ENCODE peak calls at places on chromosomes 4 and X, in five cellular contexts. A is neural crest cell; U is stimulated activated CD4-positive, alpha-beta T cell treated with anti-CD3 and anti-CD28 coated beads, Interleukin-2, amount 100 ng/mL, for 48 hours; N is sciatic nerve; T is CD8-positive, alpha-beta memory T cell. D is an unnamed sample.

GRCh38 chr4:56622176-56622575 is 58.9 kb downstream of the HOPX start:
- DNase-seq in N (no peak), T (no peak), A (no peak), U (no peak), D (no peak)

GRCh38 chr4:26288308-26288982 is 32.4 kb upstream of the RBPJ start:
- DNase-seq in T (no peak), U (no peak), A (no peak), N (no peak), D (no peak)

GRCh38 chrX:149877636-149878035 is 3.3 kb upstream of the MAGEA8 start:
- DNase-seq in U (no peak), T (no peak), A (no peak), N (no peak), D (no peak)

GRCh38 chr4:111263836-111264235 is 641.0 kb upstream of the PITX2 start:
- DNase-seq in N (no peak), U (no peak), T (no peak), A (no peak), D (no peak)

GRCh38 chr4:10872833-10873517 is 188.4 kb upstream of the CLNK start:
- DNase-seq in U (no peak), T (no peak), N (no peak), A (no peak), D (no peak)

GRCh38 chr4:120812216-120812615 is 110.3 kb downstream of the PRDM5 start:
- DNase-seq in U (no peak), N (no peak), T (no peak), A (no peak), D (no peak)

GRCh38 chrX:110418857-110419249 is 60.2 kb downstream of the RTL9 start:
- DNase-seq in T (no peak), A (no peak), N (no peak), U (no peak), D (no peak)

GRCh38 chr4:113978561-113979156 is 788 bp downstream of the ARSJ start:
- DNase-seq in A (no peak), U (no peak), N (no peak), T (no peak), D (no peak)

GRCh38 chr4:139782926-139783542 is 117.4 kb downstream of the MGST2 start:
- DNase-seq in U (no peak), N (no peak), A (no peak), T (no peak), D (no peak)

GRCh38 chr4:157741642-157742041 is 431.2 kb downstream of the GASK1B start:
- DNase-seq in N (no peak), T (no peak), A (no peak), U (no peak), D (no peak)

GRCh38 chrX:154019061-154019621 is 561 bp downstream of the IRAK1 start:
- DNase-seq in N (no peak), A (no peak), T (peak), U (no peak), D (no peak)

GRCh38 chrX:71253253-71254091 is 468 bp downstream of the ZMYM3 start:
- DNase-seq in A (peak), T (peak), U (peak), N (no peak), D (peak)

GRCh38 chr4:185209031-185209851 is at the start of gene SNX25:
- DNase-seq in N (peak), U (peak), T (peak), A (peak), D (peak)

GRCh38 chr4:52157641-52158316 is 106.7 kb downstream of the SPATA18 start:
- DNase-seq in A (no peak), N (peak), U (no peak), T (no peak), D (no peak)

GRCh38 chrX:68183612-68184214 is 249.6 kb downstream of the OPHN1 start:
- DNase-seq in A (peak), U (no peak), N (no peak), T (no peak), D (no peak)

GRCh38 chrX:22163306-22163705 is 109.4 kb upstream of the CBLL2 start:
- DNase-seq in N (no peak), T (no peak), U (no peak), A (no peak), D (no peak)

GRCh38 chrX:4570141-4570540 is 856.7 kb upstream of the PRKX start:
- DNase-seq in N (no peak), U (no peak), T (no peak), A (no peak), D (no peak)

GRCh38 chrX:45449982-45450381 is 249.3 kb upstream of the DIPK2B start:
- DNase-seq in N (no peak), U (no peak), A (no peak), T (no peak), D (no peak)

GRCh38 chr4:120319230-120319761 is 252.6 kb upstream of the MAD2L1 start:
- DNase-seq in T (no peak), U (no peak), N (no peak), A (no peak), D (no peak)

GRCh38 chrX:119155416-119156035 is 27.9 kb upstream of the KIAA1210 start:
- DNase-seq in T (no peak), U (no peak), A (no peak), N (no peak), D (no peak)

GRCh38 chrX:122270809-122271494 is 913.1 kb upstream of the GRIA3 start:
- DNase-seq in T (no peak), A (no peak), N (no peak), U (no peak), D (no peak)

GRCh38 chrX:45758319-45758718 is 557.6 kb upstream of the DIPK2B start:
- DNase-seq in A (no peak), U (no peak), T (no peak), N (no peak), D (no peak)

GRCh38 chrX:476724-477075 is 90.0 kb upstream of the PPP2R3B start:
- DNase-seq in A (no peak), N (no peak), U (no peak), T (no peak), D (no peak)

GRCh38 chr4:30256105-30256828 is 463.9 kb upstream of the PCDH7 start:
- DNase-seq in T (no peak), N (no peak), A (no peak), U (no peak), D (no peak)

GRCh38 chr4:86358176-86358701 is 1.6 kb downstream of the MAPK10 start:
- DNase-seq in N (no peak), U (no peak), A (no peak), T (no peak), D (peak)

GRCh38 chr4:26321326-26322276 is 787 bp downstream of the RBPJ start:
- DNase-seq in U (peak), A (peak), T (peak), N (peak), D (no peak)

GRCh38 chr4:174592985-174593335 is 70.7 kb upstream of the HPGD start:
- DNase-seq in N (no peak), A (no peak), U (no peak), T (no peak), D (no peak)

GRCh38 chr4:100391913-100392312 is 125.9 kb downstream of the EMCN start:
- DNase-seq in T (no peak), N (no peak), U (no peak), A (no peak), D (no peak)

GRCh38 chr4:170090667-170091052 is 904 bp upstream of the AADAT start:
- DNase-seq in A (no peak), T (no peak), U (no peak), N (no peak), D (no peak)

GRCh38 chrX:12958059-12958458 is 16.9 kb upstream of the TMSB4X start:
- DNase-seq in U (no peak), T (no peak), N (no peak), A (no peak), D (no peak)

GRCh38 chrX:21972721-21973120 is 32.2 kb downstream of the SMS start:
- DNase-seq in A (no peak), U (peak), N (no peak), T (peak), D (no peak)